ENCODE peak calls at places on chromosomes 4 and X, in ten cellular contexts. P is kidney, G is NCI-H345, I is HEK293T, O is lower leg skin, R is RWPE1, K is EH, H is GM04504, N is PC-9, M is NCI-H1436. A is an unnamed sample.

GRCh38 chr4:113996599-113997177 is 17.2 kb upstream of the ARSJ start:
- DNase-seq in P (no peak), G (no peak), I (no peak), O (no peak), R (no peak), K (peak; percentile 52), H (no peak), N (no peak), M (no peak), A (no peak)

GRCh38 chr4:166042510-166043055 is 169.5 kb downstream of the TLL1 start:
- DNase-seq in P (no peak), G (no peak), I (no peak), O (no peak), R (no peak), K (no peak), H (no peak), N (no peak), M (no peak), A (no peak)

GRCh38 chrX:132442674-132443073 is 46.2 kb downstream of the MBNL3 start:
- DNase-seq in P (no peak), G (no peak), I (no peak), O (no peak), R (no peak), K (no peak), H (no peak), N (no peak), M (no peak), A (no peak)

GRCh38 chr4:41687971-41688370 is 60.6 kb downstream of the PHOX2B start:
- DNase-seq in P (no peak), G (no peak), I (no peak), O (no peak), R (no peak), K (no peak), H (no peak), N (no peak), M (no peak), A (no peak)

GRCh38 chr4:185847352-185848078 is 35.5 kb upstream of the SORBS2 start:
- DNase-seq in P (no peak), G (no peak), I (peak; percentile 8), O (no peak), R (peak; percentile 82), K (peak; percentile 93), H (peak; percentile 45), N (peak; percentile 60), M (no peak), A (no peak)

GRCh38 chrX:16712116-16712824 is at the start of gene CTPS2:
- DNase-seq in P (peak; percentile 87), G (peak; percentile 51), I (peak; percentile 62), O (peak; percentile 28), R (peak; percentile 64), K (peak; percentile 61), H (no peak), N (peak; percentile 63), M (peak; percentile 5), A (peak; percentile 28)

GRCh38 chrX:115892787-115893671 is 277.5 kb upstream of the AGTR2 start:
- DNase-seq in P (peak; percentile 88), G (peak; percentile 18), I (peak; percentile 65), O (no peak), R (no peak), K (no peak), H (peak; percentile 36), N (peak; percentile 91), M (peak; percentile 62), A (no peak)

GRCh38 chr4:120218981-120219380 is 152.3 kb upstream of the MAD2L1 start:
- DNase-seq in P (no peak), G (no peak), I (no peak), O (no peak), R (no peak), K (no peak), H (no peak), N (no peak), M (no peak), A (no peak)

GRCh38 chrX:136541294-136541693 is 9.3 kb downstream of the VGLL1 start:
- DNase-seq in P (no peak), G (no peak), I (peak; percentile 46), O (no peak), R (no peak), K (no peak), H (no peak), N (no peak), M (peak; percentile 48), A (no peak)

GRCh38 chrX:19739683-19740082 is 147.7 kb downstream of the SH3KBP1 start:
- DNase-seq in P (no peak), G (peak; percentile 15), I (peak; percentile 80), O (peak; percentile 19), R (peak; percentile 63), K (peak; percentile 80), H (no peak), N (peak; percentile 61), M (peak; percentile 1), A (peak; percentile 14)

GRCh38 chrX:153777261-153778090 is 3.4 kb upstream of the SRPK3 start:
- DNase-seq in P (peak; percentile 55), G (no peak), I (no peak), O (no peak), R (no peak), K (no peak), H (no peak), N (no peak), M (no peak), A (no peak)

GRCh38 chr4:142406051-142406549 is 440.0 kb downstream of the INPP4B start:
- DNase-seq in P (no peak), G (no peak), I (peak; percentile 40), O (no peak), R (peak; percentile 73), K (peak; percentile 53), H (no peak), N (peak; percentile 51), M (no peak), A (no peak)

GRCh38 chr4:102551946-102552575 is 50.9 kb downstream of the NFKB1 start:
- DNase-seq in P (no peak), G (no peak), I (no peak), O (no peak), R (no peak), K (peak; percentile 49), H (no peak), N (no peak), M (no peak), A (no peak)

A was measured in SHP77.